ENCODE peak calls at places on chromosomes 7 and 10, in nine cellular contexts. C is stimulated activated CD4-positive, alpha-beta T cell treated with anti-CD3 and anti-CD28 coated beads, Interleukin-4, amount 100 ng/mL, for 4 hours; M is OCI-LY7; G is neural progenitor cell; E is RWPE1; J is fibroblast of lung; L is stimulated activated CD8-positive, alpha-beta memory T cell treated with anti-CD3 and anti-CD28 coated beads, Interleukin-12 subunit alpha, Interleukin-12 subunit beta, amount 100 ng/mL, for 4 hours; N is germinal center; D is CD8-positive, alpha-beta memory T cell. Y is an unnamed sample.

GRCh38 chr7:94133460-94133859 is 129.3 kb upstream of the BET1 start:
- DNase-seq in C (no peak), M (no peak), L (no peak), N (no peak), G (no peak), D (no peak), E (no peak), J (peak; percentile 80), Y (no peak)

GRCh38 chr10:113961261-113961938 is 82.3 kb upstream of the ADRB1 start:
- DNase-seq in L (peak; percentile 24), N (no peak), E (no peak), M (peak; percentile 90), J (no peak), G (no peak), D (peak; percentile 89), C (peak; percentile 23), Y (no peak)

GRCh38 chr7:2033586-2034135 is 199.1 kb downstream of the MAD1L1 start:
- DNase-seq in C (no peak), E (no peak), J (no peak), N (no peak), L (no peak), G (no peak), M (no peak), D (no peak), Y (no peak)

GRCh38 chr7:52017802-52018679 is 701.4 kb upstream of the COBL start:
- DNase-seq in E (peak; percentile 24), N (no peak), L (no peak), M (peak; percentile 29), J (no peak), G (peak; percentile 85), C (no peak), D (no peak), Y (no peak)

GRCh38 chr7:127064-127598 is 65.2 kb upstream of the FAM20C start:
- DNase-seq in J (no peak), D (no peak), N (no peak), M (no peak), L (no peak), G (no peak), E (no peak), C (no peak), Y (no peak)

GRCh38 chr10:132960651-132961419 is 18.5 kb upstream of the CFAP46 start:
- DNase-seq in L (no peak), J (no peak), N (no peak), M (no peak), E (no peak), D (no peak), C (no peak), G (no peak), Y (no peak)

GRCh38 chr7:28347964-28348363 is 64.4 kb upstream of the CREB5 start:
- DNase-seq in E (no peak), L (no peak), N (no peak), C (no peak), G (no peak), J (no peak), D (no peak), M (no peak), Y (peak; percentile 76)

GRCh38 chr7:368651-369475 is 78.9 kb downstream of the FOXL3 start:
- DNase-seq in M (no peak), G (no peak), J (no peak), L (no peak), C (no peak), E (peak; percentile 95), D (peak; percentile 40), N (no peak), Y (no peak)

GRCh38 chr7:698515-699259 is 27.8 kb upstream of the DNAAF5 start:
- DNase-seq in M (no peak), D (no peak), E (no peak), G (no peak), C (no peak), L (no peak), N (no peak), J (no peak), Y (no peak)

GRCh38 chr10:114077815-114078219 is 34.2 kb downstream of the ADRB1 start:
- DNase-seq in C (no peak), L (no peak), E (no peak), J (no peak), G (peak; percentile 33), M (no peak), N (no peak), D (no peak), Y (no peak)

GRCh38 chr7:120582916-120583315 is 275.0 kb downstream of the TSPAN12 start:
- DNase-seq in G (no peak), L (no peak), C (no peak), J (peak; percentile 26), D (no peak), E (no peak), N (no peak), M (no peak), Y (no peak)

GRCh38 chr10:128316925-128317324 is 190.7 kb upstream of the MKI67 start:
- DNase-seq in E (no peak), C (no peak), J (no peak), D (no peak), L (no peak), M (no peak), G (no peak), N (no peak), Y (no peak)

GRCh38 chr10:80252296-80252887 is 37.1 kb downstream of the MAT1A start:
- DNase-seq in C (no peak), M (no peak), D (no peak), N (no peak), L (no peak), J (no peak), G (no peak), E (no peak), Y (no peak)

GRCh38 chr7:139081584-139081983 is 27.9 kb downstream of the ZC3HAV1 start:
- DNase-seq in M (no peak), J (no peak), C (no peak), G (no peak), E (no peak), N (no peak), L (no peak), D (no peak), Y (no peak)

GRCh38 chr7:81929386-81929785 is 159.5 kb upstream of the HGF start:
- DNase-seq in E (no peak), G (no peak), N (no peak), M (no peak), D (no peak), J (peak; percentile 43), C (no peak), L (no peak), Y (peak; percentile 73)

GRCh38 chr7:155870334-155871180 is 58.3 kb upstream of the SHH start:
- DNase-seq in E (no peak), L (no peak), C (no peak), D (no peak), M (no peak), G (no peak), J (no peak), N (no peak), Y (no peak)

GRCh38 chr7:151425670-151426075 is 14.3 kb downstream of the CRYGN start:
- DNase-seq in J (peak; percentile 77), L (no peak), C (no peak), M (no peak), D (no peak), N (no peak), G (peak; percentile 56), E (no peak), Y (peak; percentile 91)

GRCh38 chr10:87670591-87670990 is 10.9 kb downstream of the PAPSS2 start:
- DNase-seq in M (no peak), N (no peak), G (no peak), D (no peak), L (no peak), J (peak; percentile 25), E (no peak), C (no peak), Y (peak; percentile 73)

Y was measured in IMR-90.